ENCODE peak calls at places on chromosomes 2 and 18, in four cellular contexts. Z, B, E and K are unnamed samples.

GRCh38 chr2:85470850-85471800 is 52.6 kb downstream of the SH2D6 start:
- DNase-seq in E (peak), B (no peak), Z (no peak), K (no peak)

GRCh38 chr2:96138146-96139145 is at the start of gene ASTL:
- DNase-seq in Z (peak), E (peak), B (no peak), K (peak)

GRCh38 chr2:20425884-20426283 is 21.0 kb upstream of the RHOB start:
- DNase-seq in B (no peak), E (no peak), Z (no peak), K (no peak)

GRCh38 chr18:21911551-21911950 is 171.0 kb downstream of the MIB1 start:
- DNase-seq in Z (no peak), B (no peak), E (no peak), K (no peak)

GRCh38 chr18:10476430-10476829 is 22.0 kb downstream of the APCDD1 start:
- DNase-seq in B (no peak), E (no peak), Z (no peak), K (no peak)

GRCh38 chr18:27599202-27599829 is 414.2 kb upstream of the CHST9 start:
- DNase-seq in Z (peak), B (no peak), E (peak), K (peak)

GRCh38 chr2:240374085-240374907 is 61.2 kb upstream of the GPC1 start:
- DNase-seq in E (peak), Z (no peak), B (no peak), K (no peak)

GRCh38 chr18:61394983-61395382 is 61.8 kb downstream of the CDH20 start:
- DNase-seq in Z (no peak), B (no peak), E (no peak), K (no peak)

GRCh38 chr2:20067992-20068727 is 16.7 kb upstream of the LAPTM4A start:
- DNase-seq in E (no peak), Z (no peak), B (no peak), K (no peak)

GRCh38 chr2:197369946-197370325 is 59.4 kb upstream of the ANKRD44 start:
- DNase-seq in B (no peak), E (no peak), Z (no peak), K (no peak)

GRCh38 chr18:5627756-5628511 is 84.1 kb upstream of the EPB41L3 start:
- DNase-seq in B (no peak), Z (no peak), E (no peak), K (peak)

GRCh38 chr2:118046628-118047210 is 32.8 kb upstream of the CCDC93 start:
- DNase-seq in E (peak), Z (peak), B (no peak), K (peak)

GRCh38 chr2:15949126-15949525 is 8.8 kb downstream of the MYCN start:
- DNase-seq in Z (no peak), B (no peak), E (no peak), K (no peak)

GRCh38 chr2:127196998-127197397 is 23.1 kb downstream of the CYP27C1 start:
- DNase-seq in E (peak), Z (peak), B (peak), K (peak)

GRCh38 chr2:30026091-30027055 is 105.0 kb upstream of the ALK start:
- DNase-seq in B (no peak), E (peak), Z (peak), K (peak)

GRCh38 chr2:169716229-169716886 is 17.3 kb upstream of the KLHL23 start:
- DNase-seq in Z (peak), E (no peak), B (no peak), K (no peak)

GRCh38 chr2:165953655-165954606 is at the start of gene TTC21B:
- DNase-seq in E (peak), Z (peak), B (peak), K (peak)

GRCh38 chr2:9179572-9180201 is 26.9 kb upstream of the ASAP2 start:
- DNase-seq in E (peak), B (no peak), Z (no peak), K (no peak)

GRCh38 chr18:32276896-32277295 is 87.1 kb downstream of the MEP1B start:
- DNase-seq in E (no peak), B (no peak), Z (no peak), K (no peak)

GRCh38 chr18:32280188-32280783 is 90.4 kb downstream of the MEP1B start:
- DNase-seq in E (no peak), Z (no peak), B (no peak), K (no peak)

GRCh38 chr18:32276256-32276655 is 86.4 kb downstream of the MEP1B start:
- DNase-seq in Z (no peak), E (no peak), B (no peak), K (no peak)

GRCh38 chr18:32277492-32277988 is 87.7 kb downstream of the MEP1B start:
- DNase-seq in B (no peak), Z (no peak), E (no peak), K (no peak)

DNA sequence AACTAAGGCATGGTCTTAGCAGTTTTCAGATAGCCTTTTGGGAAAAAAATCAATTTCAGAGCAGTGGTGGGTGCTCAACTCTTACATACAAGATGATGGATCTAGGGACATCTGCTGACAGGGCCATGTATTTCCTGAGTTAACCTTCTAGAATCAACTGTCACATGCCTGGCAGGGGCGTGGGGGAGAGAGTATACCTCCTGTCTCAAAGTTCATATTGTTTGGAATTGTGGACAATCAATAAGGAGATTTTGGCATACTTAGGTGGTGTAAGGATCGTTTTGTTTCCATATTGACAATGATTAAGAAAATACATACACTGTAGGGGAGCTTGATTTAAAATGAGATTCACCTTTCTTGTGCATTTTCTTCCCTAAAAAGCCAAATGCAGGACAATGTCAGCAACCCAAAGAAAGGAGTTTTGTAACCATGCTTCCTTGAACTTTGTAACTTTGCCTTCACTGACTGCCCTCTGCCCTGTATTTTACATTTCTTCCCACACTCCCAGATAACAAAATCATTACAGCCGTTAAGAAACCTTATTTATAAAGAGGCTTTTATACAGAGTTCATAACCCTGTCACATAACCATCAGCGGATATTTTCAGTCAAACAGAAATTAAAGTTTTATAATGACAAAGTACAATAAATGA is 88.4 kb downstream of the MEP1B start:
- DNase-seq in Z (no peak), E (peak), B (no peak), K (no peak)
- TF ChIP-seq JUNB in Z (no peak), E (no peak), B (no peak), K (no peak)

DNA sequence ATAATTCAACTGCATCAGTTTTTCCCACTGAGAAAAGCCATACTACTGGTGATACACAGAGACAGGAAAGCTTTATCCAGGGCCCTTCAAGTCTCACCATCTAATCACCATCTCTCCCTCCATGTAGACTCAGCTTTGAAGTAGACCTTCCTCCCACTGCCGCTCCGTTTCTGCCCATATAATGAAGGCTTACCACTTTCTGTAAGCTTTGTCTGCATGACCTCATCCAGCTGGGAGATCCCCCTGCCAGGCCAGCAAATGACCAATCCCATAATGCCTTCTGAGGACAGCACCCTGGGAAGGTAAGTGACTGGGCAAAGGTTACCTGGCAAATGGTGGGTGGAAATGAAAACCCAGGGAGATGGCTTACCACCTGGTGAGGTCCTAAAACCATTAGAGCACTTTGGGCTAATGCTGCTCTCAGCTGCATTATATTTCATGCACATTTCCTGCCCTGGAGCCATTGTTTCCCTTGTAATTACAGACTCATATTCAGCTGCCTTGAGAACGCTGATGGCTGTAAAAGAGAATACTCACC is 350.6 kb upstream of the SYT4 start:
- DNase-seq in E (no peak), B (no peak), Z (no peak), K (no peak)
- TF ChIP-seq CREB1 in E (no peak), B (no peak), Z (no peak), K (no peak)

GRCh38 chr2:206647985-206648384 is 5.7 kb downstream of the FAM237A start:
- DNase-seq in Z (no peak), B (no peak), E (no peak), K (no peak)

GRCh38 chr2:206639636-206640035 is 2.7 kb upstream of the FAM237A start:
- DNase-seq in Z (no peak), B (no peak), E (no peak), K (no peak)

DNA sequence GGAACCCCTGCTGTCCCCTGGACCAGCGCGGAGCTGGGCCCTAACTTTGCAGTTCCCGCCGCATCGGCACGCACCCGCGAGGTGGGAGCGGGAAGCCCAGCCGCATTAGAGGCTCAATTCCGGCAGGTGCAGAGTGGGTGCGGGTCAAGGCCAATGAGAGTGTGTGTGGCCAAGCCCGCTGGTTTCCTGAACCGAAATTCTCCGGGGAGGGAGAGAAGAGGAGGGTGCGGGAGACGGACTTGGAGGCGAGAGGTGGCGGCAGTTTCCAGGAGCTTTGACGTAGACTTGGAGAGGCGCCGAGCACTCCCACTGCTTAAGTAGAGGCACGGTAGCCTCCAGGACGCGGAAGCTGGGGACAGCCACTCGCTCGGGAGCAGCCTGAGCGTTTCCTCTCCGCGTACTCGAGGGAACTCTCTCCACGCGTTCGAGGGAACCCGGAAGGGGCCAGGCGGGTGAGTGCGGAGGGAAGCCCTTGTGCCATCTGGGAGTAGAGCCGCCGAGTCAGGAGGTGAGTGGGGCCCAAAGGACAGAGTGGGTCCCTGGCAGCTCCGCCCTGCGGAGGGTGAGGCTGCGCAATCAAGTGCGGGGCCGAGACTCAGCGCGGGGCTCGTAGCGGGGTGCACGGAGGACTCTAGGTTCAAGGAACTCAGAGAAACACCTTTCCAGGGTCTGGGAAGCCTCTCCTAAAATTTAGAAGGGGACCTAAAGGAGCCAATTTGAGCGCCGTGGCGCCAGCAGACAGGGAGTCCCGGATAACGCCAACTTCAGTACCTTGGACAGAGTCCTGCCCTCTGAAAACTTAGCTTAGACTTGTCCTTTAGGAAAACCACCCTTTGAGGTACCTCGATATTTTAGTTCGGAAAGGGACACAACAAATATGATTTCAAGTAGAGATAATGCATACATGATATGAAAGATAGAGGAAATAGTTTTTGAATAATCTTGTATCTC is at the start of gene FAM237A:
- DNase-seq in E (peak), B (no peak), Z (peak), K (peak)
- TF ChIP-seq EZH2 in E (no peak), B (no peak), Z (no peak), K (peak)

DNA sequence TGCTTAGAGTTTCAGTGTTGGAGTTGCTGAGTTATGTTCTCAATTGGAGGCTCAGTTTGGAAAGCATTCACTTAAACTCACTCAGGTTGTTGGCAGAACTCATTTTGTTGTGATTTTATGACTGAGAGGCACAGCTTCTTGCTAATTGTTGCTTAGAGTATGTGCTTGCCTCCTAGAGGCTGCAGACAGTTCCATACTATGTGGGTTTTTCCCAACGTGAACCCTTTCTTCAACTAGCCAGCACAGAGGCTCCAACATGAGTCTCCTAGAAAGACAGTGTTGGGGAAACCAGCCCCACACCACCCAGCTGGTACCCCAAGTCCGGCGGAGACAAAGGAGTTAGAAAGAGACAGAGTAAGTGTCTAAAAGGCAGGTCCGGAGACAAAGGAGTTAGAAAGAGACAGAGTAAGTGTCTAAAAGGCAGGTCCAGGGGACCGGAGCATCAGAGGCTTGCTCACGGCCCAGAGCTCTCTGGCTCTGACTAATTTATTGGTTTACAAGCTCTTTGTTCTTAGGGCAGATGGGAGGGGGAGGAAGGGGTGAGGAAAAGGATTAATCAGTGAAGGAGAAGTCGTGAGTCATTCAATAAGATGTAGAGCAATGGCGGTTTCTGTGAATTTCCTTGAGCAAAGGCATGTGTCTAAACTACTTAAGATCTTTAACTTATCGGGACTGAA is 999.7 kb upstream of the LRRTM1 start:
- DNase-seq in B (no peak), Z (no peak), E (no peak), K (peak)
- TF ChIP-seq JUNB in B (no peak), Z (no peak), E (no peak), K (no peak)

GRCh38 chr2:11705063-11705462 is 35.1 kb upstream of the NTSR2 start:
- DNase-seq in B (no peak), E (no peak), Z (no peak), K (no peak)

GRCh38 chr2:11705711-11706110 is 35.7 kb upstream of the NTSR2 start:
- DNase-seq in Z (no peak), B (no peak), E (no peak), K (no peak)

GRCh38 chr2:11701831-11702301 is 31.9 kb upstream of the NTSR2 start:
- DNase-seq in B (peak), E (no peak), Z (no peak), K (no peak)

GRCh38 chr2:11702946-11703345 is 33.0 kb upstream of the NTSR2 start:
- DNase-seq in Z (no peak), E (no peak), B (no peak), K (no peak)

GRCh38 chr2:11703700-11704099 is 33.7 kb upstream of the NTSR2 start:
- DNase-seq in E (no peak), B (no peak), Z (no peak), K (no peak)
- TF ChIP-seq CREB1 in E (no peak), B (no peak), Z (no peak), K (no peak)

GRCh38 chr18:78769502-78770113 is 210.0 kb upstream of the SALL3 start:
- DNase-seq in B (no peak), E (no peak), Z (no peak), K (no peak)

GRCh38 chr18:78771496-78772368 is 207.9 kb upstream of the SALL3 start:
- DNase-seq in Z (no peak), E (no peak), B (no peak), K (no peak)

GRCh38 chr18:78772369-78773302 is 207.0 kb upstream of the SALL3 start:
- DNase-seq in E (no peak), B (no peak), Z (no peak), K (no peak)

GRCh38 chr18:78768655-78769501 is 210.7 kb upstream of the SALL3 start:
- DNase-seq in Z (no peak), E (no peak), B (no peak), K (no peak)

GRCh38 chr18:78770149-78771139 is 209.2 kb upstream of the SALL3 start:
- DNase-seq in E (no peak), Z (no peak), B (no peak), K (peak)
- TF ChIP-seq EZH2 in E (no peak), Z (no peak), B (no peak), K (no peak)